ENCODE peak calls at places on chromosomes 5 and 9, in five cellular contexts. R is cardiac fibroblast, D is IMR-90, P is astrocyte of the spinal cord, U is uterus. Q is an unnamed sample.

GRCh38 chr5:9833871-9834270 is 203.7 kb upstream of the TAS2R1 start:
- DNase-seq in R (no peak), D (no peak), P (no peak), U (no peak), Q (no peak)

GRCh38 chr9:82397534-82397933 is 409.0 kb downstream of the SPATA31D1 start:
- DNase-seq in R (no peak), D (no peak), P (no peak), U (no peak), Q (no peak)

GRCh38 chr9:119861801-119862200 is 492.6 kb upstream of the BRINP1 start:
- DNase-seq in R (no peak), D (no peak), P (no peak), U (no peak), Q (no peak)

GRCh38 chr5:158011420-158011819 is 152.5 kb upstream of the CLINT1 start:
- DNase-seq in R (no peak), D (no peak), P (no peak), U (no peak), Q (no peak)

GRCh38 chr9:3027260-3027659 is 183.4 kb upstream of the PUM3 start:
- DNase-seq in R (no peak), D (no peak), P (no peak), U (no peak), Q (no peak)

GRCh38 chr5:37015795-37016666 is 139.5 kb downstream of the NIPBL start:
- DNase-seq in R (peak; percentile 13), D (peak; percentile 53), P (no peak), U (no peak), Q (no peak)

GRCh38 chr9:109923371-109923770 is 143.4 kb downstream of the PALM2AKAP2 start:
- DNase-seq in R (peak; percentile 45), D (no peak), P (no peak), U (no peak), Q (no peak)

GRCh38 chr5:67315082-67315801 is 118.6 kb upstream of the CD180 start:
- DNase-seq in R (peak; percentile 78), D (peak; percentile 59), P (peak; percentile 74), U (no peak), Q (no peak)

GRCh38 chr5:107466233-107466769 is 204.4 kb downstream of the EFNA5 start:
- DNase-seq in R (peak; percentile 88), D (peak; percentile 66), P (peak; percentile 80), U (peak; percentile 19), Q (no peak)

GRCh38 chr5:165620394-165620793 is 2115.0 kb downstream of the MAT2B start:
- DNase-seq in R (peak; percentile 48), D (peak; percentile 93), P (peak; percentile 83), U (no peak), Q (no peak)

GRCh38 chr5:143479394-143479793 is 75.9 kb upstream of the NR3C1 start:
- DNase-seq in R (no peak), D (no peak), P (no peak), U (no peak), Q (no peak)

GRCh38 chr5:177432905-177433657 is 6.6 kb downstream of the GRK6 start:
- DNase-seq in R (no peak), D (no peak), P (no peak), U (no peak), Q (peak; percentile 15)

GRCh38 chr5:177430146-177430951 is 3.9 kb downstream of the GRK6 start:
- DNase-seq in R (no peak), D (no peak), P (no peak), U (no peak), Q (peak; percentile 47)

GRCh38 chr5:177430972-177431316 is 4.5 kb downstream of the GRK6 start:
- DNase-seq in R (no peak), D (no peak), P (no peak), U (no peak), Q (no peak)

GRCh38 chr5:177432143-177432904 is 5.8 kb downstream of the GRK6 start:
- DNase-seq in R (no peak), D (no peak), P (no peak), U (no peak), Q (no peak)

GRCh38 chr5:177431317-177432142 is 5.1 kb downstream of the GRK6 start:
- DNase-seq in R (no peak), D (no peak), P (no peak), U (no peak), Q (peak; percentile 33)
- H3K4me3 ChIP-seq in R (no peak overlapping the region), D (no peak overlapping the region), P (no peak overlapping the region), U (no peak overlapping the region), Q (no peak overlapping the region)

GRCh38 chr5:25119654-25120053 is 474.9 kb upstream of the CDH10 start:
- DNase-seq in R (no peak), D (no peak), P (peak; percentile 15), U (no peak), Q (no peak)
- TF ChIP-seq CTCF in R (peak; percentile 27), D (no peak), P (peak; percentile 21), U (no peak), Q (no peak)

GRCh38 chr9:88777498-88778312 is 213.6 kb upstream of the S1PR3 start:
- DNase-seq in R (peak; percentile 89), D (peak; percentile 60), P (peak; percentile 84), U (no peak), Q (peak; percentile 49)
- H3K4me3 ChIP-seq in R (no peak overlapping the region), D (no peak overlapping the region), P (no peak overlapping the region), U (no peak overlapping the region), Q (no peak overlapping the region)

DNA sequence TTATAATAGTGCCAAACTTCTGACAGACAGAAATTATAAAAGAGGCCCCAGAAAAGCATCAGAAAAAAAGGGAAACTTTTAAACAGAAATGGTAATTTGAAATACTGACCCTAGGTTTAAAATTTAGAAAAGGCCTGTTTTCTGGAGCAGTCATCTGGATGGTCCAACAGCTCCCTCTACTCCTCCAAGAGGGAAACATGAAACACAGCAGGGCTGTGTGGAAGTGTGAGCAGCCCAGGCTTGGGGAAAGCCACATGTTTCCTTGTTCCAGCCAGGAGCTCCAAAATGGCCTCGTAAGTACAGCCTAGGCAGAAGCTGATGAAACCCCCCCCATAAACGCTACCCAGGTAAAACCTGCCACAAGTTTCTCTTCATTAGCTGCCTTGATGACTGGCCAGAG is 499.3 kb upstream of the ADAMTS16 start:
- DNase-seq in R (no peak), D (no peak), P (peak; percentile 9), U (no peak), Q (no peak)
- TF ChIP-seq CTCF in R (no peak), D (no peak), P (peak; percentile 13), U (no peak), Q (no peak)

DNA sequence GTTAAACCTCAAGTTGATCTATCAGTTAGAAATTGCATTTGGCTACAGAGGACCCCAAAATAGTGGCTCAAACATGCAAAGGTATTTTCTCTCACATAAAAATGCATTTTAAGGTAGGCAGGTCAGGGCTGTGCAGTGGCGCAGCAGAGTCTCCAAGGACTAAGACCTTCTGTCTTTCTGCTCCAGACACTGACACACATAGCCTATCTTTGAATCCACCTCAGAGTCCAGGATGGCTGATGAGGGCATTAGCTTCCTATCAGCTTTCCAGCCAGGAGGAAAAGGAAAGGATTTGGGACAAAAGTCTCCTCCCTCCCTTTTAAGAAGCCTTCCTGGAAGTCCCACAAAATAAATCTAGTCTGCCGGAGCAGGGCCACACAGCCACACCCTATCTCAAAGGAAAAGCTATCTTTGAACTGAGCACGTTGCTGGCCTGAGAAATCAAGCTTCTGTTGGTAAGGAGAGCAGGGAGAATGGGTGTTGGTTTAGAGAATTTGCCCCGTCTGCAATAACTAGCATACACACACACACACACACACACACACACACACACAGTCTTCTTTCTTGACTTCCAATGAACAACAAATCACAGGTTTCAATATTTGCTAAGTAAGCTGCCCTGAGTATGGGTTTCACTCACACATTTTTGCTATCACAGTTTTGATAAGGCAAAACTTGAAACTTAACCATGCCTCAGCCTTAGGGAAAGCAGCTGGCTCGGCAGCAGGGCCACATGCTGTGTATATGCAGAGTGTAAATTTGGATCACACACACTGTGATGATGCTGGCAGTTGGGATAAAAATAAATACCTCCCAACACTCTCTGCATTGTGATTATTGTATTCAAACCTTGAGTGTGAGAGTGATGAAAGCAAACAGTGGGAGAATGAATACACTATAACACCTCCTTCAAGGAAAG is 116.6 kb upstream of the MAP3K1 start:
- DNase-seq in R (peak; percentile 10), D (no peak), P (peak; percentile 14), U (no peak), Q (no peak)
- H3K4me3 ChIP-seq in R (no peak overlapping the region), D (no peak overlapping the region), P (no peak overlapping the region), U (no peak overlapping the region), Q (no peak overlapping the region)

GRCh38 chr9:88874391-88874790 is 116.9 kb upstream of the S1PR3 start:
- DNase-seq in R (no peak), D (peak; percentile 10), P (peak; percentile 17), U (no peak), Q (no peak)
- TF ChIP-seq CTCF in R (no peak), D (no peak), P (peak; percentile 29), U (no peak), Q (no peak)

DNA sequence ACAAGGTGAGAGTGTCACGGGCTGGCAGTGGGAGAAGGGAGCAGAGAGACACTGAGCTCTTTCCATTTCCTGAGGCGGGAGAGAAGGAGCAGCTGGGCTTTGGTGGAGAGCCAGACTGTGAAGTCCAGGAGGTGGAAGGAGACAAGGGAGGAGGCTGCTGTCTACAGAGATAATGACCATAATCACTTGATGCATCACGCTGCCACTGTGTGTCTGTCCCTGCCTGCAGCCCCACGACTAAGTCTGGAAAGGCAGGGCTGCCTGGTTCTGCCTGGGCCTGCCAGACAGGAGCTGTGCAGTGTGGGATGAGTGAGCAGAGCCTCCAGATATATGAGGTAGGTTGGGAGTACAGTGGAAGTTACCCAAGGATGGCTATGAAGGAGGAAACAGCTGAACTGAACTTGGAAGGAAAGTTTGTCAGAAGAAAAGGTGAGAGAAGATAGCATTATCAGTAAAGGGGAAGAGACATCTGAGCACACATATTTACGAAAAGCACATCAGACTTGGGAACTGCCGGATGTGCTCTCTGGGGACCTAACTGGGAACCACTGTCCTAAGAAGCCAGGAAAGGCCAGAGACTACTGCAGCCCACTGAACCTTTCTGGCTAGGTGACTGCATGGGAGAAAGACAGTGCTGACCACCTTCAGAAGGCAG is 12.6 kb upstream of the DDX41 start:
- DNase-seq in R (no peak), D (no peak), P (no peak), U (no peak), Q (no peak)
- H3K4me3 ChIP-seq in R (no peak overlapping the region), D (no peak overlapping the region), P (no peak overlapping the region), U (no peak overlapping the region), Q (no peak overlapping the region)

GRCh38 chr5:135833961-135834638 is 363 bp upstream of the SLC25A48 start:
- DNase-seq in R (no peak), D (no peak), P (peak; percentile 22), U (no peak), Q (no peak)
- TF ChIP-seq CTCF in R (peak; percentile 77), D (no peak), P (peak; percentile 76), U (no peak), Q (no peak)

DNA sequence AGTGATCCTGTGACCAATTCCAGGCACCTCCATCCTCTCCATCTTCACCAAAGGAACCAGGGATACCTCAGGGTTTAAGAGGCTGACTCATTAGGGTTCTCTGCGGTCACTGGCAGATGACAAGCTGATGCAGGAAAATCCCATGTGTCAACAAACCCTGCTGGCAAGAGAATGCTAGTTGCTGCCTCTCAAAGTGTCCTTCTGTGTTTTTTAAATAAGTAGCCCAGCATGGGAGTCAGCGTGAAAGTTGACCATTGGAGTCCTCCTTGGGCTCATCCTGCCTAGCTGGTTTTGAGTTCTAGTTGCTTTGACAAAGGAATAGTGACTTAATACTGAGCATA is 200.2 kb downstream of the SLIT3 start:
- DNase-seq in R (peak; percentile 11), D (no peak), P (peak; percentile 29), U (no peak), Q (peak; percentile 84)
- H3K4me3 ChIP-seq in R (no peak overlapping the region), D (no peak overlapping the region), P (no peak overlapping the region), U (no peak overlapping the region), Q (no peak overlapping the region)